ENCODE peak calls at places on chromosomes 3 and 15, in five cellular contexts. I, K, F, M and S are unnamed samples.

GRCh38 chr3:56885461-56885860 is 83.7 kb upstream of the ARHGEF3 start:
- DNase-seq in M (no peak), K (no peak), I (no peak), F (no peak), S (no peak)

GRCh38 chr3:48598323-48599076 is 3.4 kb upstream of the COL7A1 start:
- DNase-seq in K (no peak), I (no peak), M (peak; percentile 63), F (no peak), S (no peak)

GRCh38 chr3:9746330-9746729 is 3.4 kb upstream of the OGG1 start:
- DNase-seq in I (no peak), F (no peak), M (no peak), K (no peak), S (no peak)

GRCh38 chr3:13657660-13658435 is 108.9 kb downstream of the FBLN2 start:
- DNase-seq in K (peak; percentile 84), I (peak; percentile 49), F (no peak), M (no peak), S (peak; percentile 24)

GRCh38 chr15:87874896-87875661 is 381.5 kb downstream of the NTRK3 start:
- DNase-seq in I (no peak), M (no peak), K (no peak), F (no peak), S (no peak)

GRCh38 chr15:68330911-68331310 is 53.4 kb downstream of the FEM1B start:
- DNase-seq in I (no peak), K (no peak), F (no peak), M (no peak), S (no peak)

GRCh38 chr3:134364936-134365765 is 9.1 kb downstream of the AMOTL2 start:
- DNase-seq in M (peak; percentile 43), F (peak; percentile 57), I (no peak), K (no peak), S (no peak)

GRCh38 chr3:155428558-155428957 is 135.1 kb upstream of the STRIT1 start:
- DNase-seq in F (no peak), M (no peak), I (no peak), K (no peak), S (no peak)

GRCh38 chr15:76844096-76844495 is 61.0 kb downstream of the SCAPER start:
- DNase-seq in F (no peak), M (no peak), K (no peak), I (no peak), S (no peak)

GRCh38 chr3:114651555-114651954 is 357.7 kb downstream of the TIGIT start:
- DNase-seq in I (no peak), K (no peak), M (no peak), F (no peak), S (no peak)

GRCh38 chr3:152499796-152500385 is 231.2 kb downstream of the MBNL1 start:
- DNase-seq in F (no peak), K (no peak), M (no peak), I (no peak), S (no peak)

GRCh38 chr15:74179101-74179841 is 5.8 kb downstream of the ISLR start:
- DNase-seq in M (peak; percentile 58), I (no peak), K (no peak), F (peak; percentile 86), S (no peak)

GRCh38 chr3:85725809-85726208 is 767.0 kb downstream of the CADM2 start:
- DNase-seq in M (no peak), I (no peak), F (no peak), K (no peak), S (no peak)

GRCh38 chr3:87052499-87053260 is 61.7 kb upstream of the VGLL3 start:
- DNase-seq in M (no peak), F (no peak), I (no peak), K (no peak), S (no peak)

GRCh38 chr3:77319711-77320110 is 279.8 kb downstream of the ROBO2 start:
- DNase-seq in I (no peak), M (no peak), F (no peak), K (no peak), S (no peak)

GRCh38 chr3:113717818-113718217 is 21.4 kb upstream of the USF3 start:
- DNase-seq in M (no peak), K (no peak), F (no peak), I (no peak), S (no peak)

GRCh38 chr15:67833504-67834248 is 6.2 kb downstream of the RNU6-1 start:
- DNase-seq in K (no peak), I (peak; percentile 47), M (peak; percentile 50), F (peak; percentile 63), S (peak; percentile 62)

GRCh38 chr15:55915876-55916567 is 77.4 kb downstream of the NEDD4 start:
- DNase-seq in M (no peak), F (no peak), K (no peak), I (no peak), S (no peak)

GRCh38 chr3:195859061-195859845 is 47.5 kb upstream of the MUC4 start:
- DNase-seq in M (peak; percentile 76), K (peak; percentile 73), I (peak; percentile 78), F (peak; percentile 90), S (peak; percentile 53)

GRCh38 chr3:88991496-88991895 is 115.9 kb upstream of the EPHA3 start:
- DNase-seq in M (no peak), F (no peak), I (no peak), K (no peak), S (no peak)

GRCh38 chr3:100263583-100263982 is 2.8 kb downstream of the TBC1D23 start:
- DNase-seq in M (no peak), I (no peak), F (no peak), K (no peak), S (no peak)

GRCh38 chr15:36726224-36726623 is 146.8 kb downstream of the CDIN1 start:
- DNase-seq in F (no peak), K (no peak), I (no peak), M (no peak), S (no peak)

GRCh38 chr3:123833398-123833785 is 50.7 kb downstream of the MYLK start:
- DNase-seq in K (no peak), I (no peak), F (no peak), M (no peak), S (no peak)

GRCh38 chr3:27093771-27094170 is 275.4 kb downstream of the NEK10 start:
- DNase-seq in I (no peak), K (no peak), M (no peak), F (no peak), S (no peak)

GRCh38 chr15:101495334-101496197 is 6.1 kb upstream of the PCSK6 start:
- DNase-seq in F (no peak), M (no peak), K (no peak), I (no peak), S (no peak)

GRCh38 chr3:106945435-106945834 is 431.8 kb upstream of the CCDC54 start:
- DNase-seq in K (no peak), F (no peak), M (no peak), I (no peak), S (no peak)

GRCh38 chr3:24316887-24317383 is 177.7 kb downstream of the THRB start:
- DNase-seq in I (peak; percentile 44), K (no peak), F (no peak), M (no peak), S (no peak)

GRCh38 chr3:185594073-185594472 is 8.0 kb downstream of the SENP2 start:
- DNase-seq in F (no peak), K (no peak), M (no peak), I (no peak), S (no peak)

GRCh38 chr15:63374686-63375520 is 6.7 kb downstream of the CA12 start:
- DNase-seq in I (peak; percentile 45), K (no peak), M (no peak), F (peak; percentile 83), S (no peak)

GRCh38 chr3:69739204-69740102 is at the start of gene MITF:
- DNase-seq in F (peak; percentile 95), K (peak; percentile 47), I (peak; percentile 90), M (peak; percentile 83), S (peak; percentile 92)

GRCh38 chr3:162740941-162741596 is 1244.5 kb downstream of the OTOL1 start:
- DNase-seq in I (no peak), K (no peak), M (no peak), F (no peak), S (no peak)

GRCh38 chr3:124772081-124772831 is 42.0 kb downstream of the UMPS start:
- DNase-seq in F (no peak), M (no peak), I (no peak), K (no peak), S (no peak)

GRCh38 chr3:179739816-179740594 is 87.2 kb downstream of the USP13 start:
- DNase-seq in F (no peak), K (no peak), M (no peak), I (no peak), S (no peak)

GRCh38 chr15:82653483-82653882 is 6.3 kb upstream of the CPEB1 start:
- DNase-seq in I (no peak), M (no peak), F (no peak), K (no peak), S (no peak)

GRCh38 chr15:28935316-28935715 is 49.5 kb downstream of the APBA2 start:
- DNase-seq in M (no peak), F (peak; percentile 44), I (no peak), K (no peak), S (peak; percentile 6)

GRCh38 chr3:35718921-35719320 is 79.6 kb downstream of the ARPP21 start:
- DNase-seq in I (no peak), M (no peak), K (no peak), F (no peak), S (no peak)

DNA sequence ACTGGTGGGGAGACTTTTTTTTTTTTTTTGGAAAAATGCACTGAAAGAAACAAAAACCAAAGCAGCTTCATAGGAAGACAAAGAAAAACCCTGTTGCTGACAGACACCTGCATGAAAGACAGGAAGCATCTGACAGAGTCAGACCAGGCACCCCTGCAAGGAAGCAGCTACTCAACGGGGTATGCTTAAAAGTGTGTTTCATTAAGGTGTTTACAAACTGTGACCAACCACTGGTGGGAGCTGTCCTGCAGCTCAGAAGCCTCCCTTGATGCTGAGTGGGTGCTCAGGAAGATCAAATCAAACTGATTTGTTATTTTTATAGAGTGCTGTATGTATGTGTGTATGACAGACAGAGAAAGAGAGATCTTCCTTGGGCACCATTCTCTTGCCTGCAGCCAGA is 34.7 kb upstream of the AGBL1 start:
- DNase-seq in I (no peak), F (no peak), M (no peak), K (no peak), S (no peak)
- TF ChIP-seq POLR2AphosphoS5 in I (no peak), F (no peak), M (no peak), K (no peak), S (no peak)

GRCh38 chr3:16665282-16665741 is 60.1 kb upstream of the DAZL start:
- DNase-seq in K (no peak), I (no peak), M (no peak), F (no peak), S (no peak)
- TF ChIP-seq POLR2AphosphoS5 in K (no peak), I (no peak), M (no peak), F (no peak), S (no peak)

DNA sequence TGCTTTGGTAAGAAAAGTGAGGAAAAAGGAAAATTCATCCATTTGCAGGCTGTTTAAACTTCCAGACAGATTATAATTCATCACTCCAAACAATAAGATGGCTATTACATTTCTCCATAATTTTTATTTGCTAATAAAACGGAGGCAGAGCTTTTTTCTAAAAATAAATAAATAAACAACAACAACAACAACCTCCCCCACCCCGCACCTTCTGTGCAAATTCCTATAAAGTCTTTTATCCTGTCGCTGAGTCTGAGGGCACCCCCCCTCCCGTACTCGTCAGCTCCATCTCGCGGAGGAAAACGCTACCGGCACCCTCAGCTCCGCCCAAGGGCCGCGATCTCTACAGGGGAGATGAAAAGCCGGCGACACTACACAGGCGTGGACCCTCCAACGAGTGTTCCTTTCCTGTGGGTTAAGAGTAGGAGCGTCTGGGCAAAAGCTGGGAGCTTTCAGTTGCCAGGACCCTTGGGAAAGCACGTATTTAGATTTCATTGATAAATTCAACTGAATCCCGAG is 1.0 kb upstream of the ATP1B3 start:
- DNase-seq in K (peak; percentile 66), M (peak; percentile 85), I (peak; percentile 86), F (peak; percentile 94), S (peak; percentile 54)
- TF ChIP-seq POLR2AphosphoS5 in K (no peak), M (peak; percentile 8), I (no peak), F (peak; percentile 54), S (no peak)

GRCh38 chr15:72198410-72199270 is 1.1 kb upstream of the GRAMD2A start:
- DNase-seq in F (no peak), M (peak; percentile 25), I (no peak), K (no peak), S (no peak)
- TF ChIP-seq POLR2AphosphoS5 in F (no peak), M (no peak), I (no peak), K (peak; percentile 79), S (peak; percentile 15)